ENCODE peak calls at places on chromosomes 6 and 20, in seven cellular contexts. J, Y, E, A, M, L and R are unnamed samples. For H3K9me3 and H3K27me3, the result is how much of the 10 kb centered on the place peaks cover.

GRCh38 chr6:148329568-148330299 is 12.9 kb upstream of the SASH1 start:
- DNase-seq in M (no peak), Y (no peak), E (no peak), L (peak), A (no peak), J (no peak), R (no peak)

GRCh38 chr6:11575408-11576033 is 38.0 kb downstream of the TMEM170B start:
- DNase-seq in A (peak), J (peak), Y (no peak), M (peak), L (peak), E (peak), R (no peak)

GRCh38 chr6:39327516-39327915 is 5.0 kb upstream of the KCNK16 start:
- DNase-seq in J (no peak), A (no peak), E (no peak), Y (no peak), M (no peak), L (no peak), R (no peak)

GRCh38 chr6:136103763-136104311 is 146.3 kb downstream of the MTFR2 start:
- DNase-seq in L (no peak), M (peak), A (no peak), J (peak), E (peak), Y (peak), R (no peak)

GRCh38 chr6:84763397-84764331 is 734 bp downstream of the TBX18 start:
- DNase-seq in J (no peak), L (peak), A (peak), E (peak), M (peak), Y (peak), R (no peak)

GRCh38 chr6:14472964-14473363 is 355.4 kb downstream of the CD83 start:
- DNase-seq in E (no peak), J (no peak), Y (no peak), L (peak), A (no peak), M (no peak), R (no peak)

GRCh38 chr6:158498362-158498761 is 61.5 kb upstream of the TMEM181 start:
- DNase-seq in E (no peak), A (no peak), M (no peak), Y (no peak), L (no peak), J (no peak), R (no peak)

GRCh38 chr6:8803181-8803760 is 367.9 kb upstream of the SLC35B3 start:
- DNase-seq in L (no peak), Y (no peak), E (no peak), M (no peak), J (no peak), A (no peak), R (no peak)

GRCh38 chr6:63724721-63725120 is 89.1 kb downstream of the PHF3 start:
- DNase-seq in L (no peak), J (no peak), Y (no peak), A (no peak), E (no peak), M (no peak), R (no peak)

GRCh38 chr20:19129976-19130612 is 82.3 kb upstream of the SLC24A3 start:
- DNase-seq in E (no peak), L (no peak), J (no peak), A (no peak), Y (no peak), M (no peak), R (no peak)

GRCh38 chr6:154805288-154805911 is 72.2 kb downstream of the SCAF8 start:
- DNase-seq in Y (no peak), M (peak), L (peak), J (no peak), E (no peak), A (no peak), R (no peak)

GRCh38 chr6:136792066-136792944 is at the start of gene MAP3K5:
- DNase-seq in Y (peak), M (peak), J (peak), E (peak), L (peak), A (peak), R (peak)

GRCh38 chr6:28794175-28795002 is 129.4 kb downstream of the TRIM27 start:
- DNase-seq in Y (no peak), A (no peak), L (peak), E (no peak), J (no peak), M (peak), R (no peak)

GRCh38 chr6:136846046-136846445 is 23.7 kb downstream of the PEX7 start:
- DNase-seq in A (peak), M (peak), L (peak), Y (no peak), E (peak), J (peak), R (no peak)

GRCh38 chr6:64254558-64254957 is 619.0 kb downstream of the PHF3 start:
- DNase-seq in M (no peak), J (no peak), L (no peak), E (no peak), A (no peak), Y (no peak), R (no peak)

GRCh38 chr6:111900731-111901130 is 27.5 kb upstream of the FYN start:
- DNase-seq in A (no peak), J (no peak), E (no peak), L (no peak), Y (no peak), M (no peak), R (no peak)

GRCh38 chr6:118669561-118669960 is 18.2 kb upstream of the CEP85L start:
- DNase-seq in E (no peak), A (no peak), L (no peak), J (no peak), M (no peak), Y (no peak), R (no peak)

GRCh38 chr6:90026216-90026615 is 131.9 kb downstream of the GJA10 start:
- DNase-seq in J (no peak), E (no peak), A (no peak), L (no peak), M (no peak), Y (no peak), R (no peak)

GRCh38 chr6:54194067-54194466 is 82.8 kb downstream of the MLIP start:
- DNase-seq in A (no peak), J (no peak), L (peak), E (no peak), M (no peak), Y (no peak), R (no peak)

GRCh38 chr6:48541669-48542068 is 430.7 kb upstream of the PTCHD4 start:
- DNase-seq in A (no peak), M (no peak), J (no peak), L (no peak), Y (no peak), E (no peak), R (no peak)

GRCh38 chr20:61185841-61186601 is 66.0 kb upstream of the CDH4 start:
- DNase-seq in M (no peak), E (no peak), Y (no peak), L (peak), A (no peak), J (no peak), R (no peak)

GRCh38 chr20:3744806-3745685 is 12.6 kb downstream of the HSPA12B start:
- DNase-seq in L (peak), Y (peak), J (peak), E (peak), M (peak), A (peak), R (peak)

GRCh38 chr6:142952614-142953013 is 7.6 kb upstream of the HIVEP2 start:
- DNase-seq in E (no peak), Y (no peak), J (no peak), L (no peak), M (no peak), A (no peak), R (peak)

GRCh38 chr6:169489642-169490408 is 212.0 kb downstream of the WDR27 start:
- DNase-seq in J (no peak), E (no peak), M (no peak), Y (no peak), L (no peak), A (no peak), R (no peak)

GRCh38 chr20:49785851-49786174 is 26.8 kb upstream of the SLC9A8 start:
- DNase-seq in M (no peak), Y (no peak), A (no peak), E (no peak), L (no peak), J (no peak), R (no peak)

GRCh38 chr6:3575166-3575565 is 118.3 kb upstream of the SLC22A23 start:
- DNase-seq in M (no peak), A (no peak), Y (no peak), E (no peak), L (no peak), J (no peak), R (no peak)

GRCh38 chr6:52063584-52064400 is 23.6 kb downstream of the PKHD1 start:
- DNase-seq in E (no peak), Y (no peak), M (peak), J (no peak), L (peak), A (peak), R (no peak)

GRCh38 chr20:54431545-54431944 is 43.8 kb upstream of the DOK5 start:
- DNase-seq in M (no peak), E (no peak), Y (no peak), A (no peak), L (peak), J (no peak), R (no peak)

GRCh38 chr6:125816828-125817280 is 26.1 kb downstream of the NCOA7 start:
- DNase-seq in L (no peak), Y (no peak), E (no peak), A (no peak), J (no peak), M (no peak), R (no peak)

GRCh38 chr6:106974337-106974998 is at the start of gene CD24:
- DNase-seq in L (peak), E (no peak), J (no peak), M (peak), A (peak), Y (no peak), R (peak)

GRCh38 chr6:8279094-8279805 is 156.1 kb downstream of the SLC35B3 start:
- DNase-seq in J (no peak), Y (no peak), L (no peak), A (no peak), E (no peak), M (no peak), R (no peak)

GRCh38 chr20:54133434-54134427 is 40.1 kb downstream of the CYP24A1 start:
- DNase-seq in Y (no peak), J (no peak), E (no peak), M (no peak), L (peak), A (no peak), R (no peak)

GRCh38 chr6:108078191-108078590 is 3.6 kb upstream of the OSTM1 start:
- DNase-seq in Y (no peak), L (no peak), A (no peak), J (no peak), E (no peak), M (no peak), R (no peak)

GRCh38 chr20:59678951-59679350 is 74.6 kb downstream of the PHACTR3 start:
- DNase-seq in E (no peak), J (no peak), M (no peak), Y (no peak), A (no peak), L (no peak), R (no peak)

GRCh38 chr6:89483111-89483720 is 50.3 kb downstream of the ANKRD6 start:
- DNase-seq in Y (peak), A (peak), E (peak), L (peak), M (peak), J (no peak), R (no peak)

GRCh38 chr6:9405825-9406224 is 970.5 kb upstream of the SLC35B3 start:
- DNase-seq in L (peak), A (no peak), Y (no peak), E (no peak), M (no peak), J (no peak), R (no peak)

GRCh38 chr6:106539931-106540330 is 89.4 kb downstream of the RTN4IP1 start:
- DNase-seq in M (no peak), E (peak), A (no peak), L (no peak), J (no peak), Y (no peak), R (no peak)

GRCh38 chr6:31581511-31582229 is 554 bp downstream of the LTB start:
- DNase-seq in J (no peak), L (no peak), A (peak), M (peak), Y (no peak), E (no peak), R (peak)

GRCh38 chr20:29744071-29744470 is 1513.4 kb upstream of the DEFB115 start:
- DNase-seq in L (no peak), A (no peak), J (no peak), M (no peak), E (no peak), Y (no peak), R (peak)

GRCh38 chr20:29741894-29742698 is 1515.4 kb upstream of the DEFB115 start:
- DNase-seq in Y (no peak), L (no peak), E (no peak), J (no peak), M (no peak), A (no peak), R (no peak)

GRCh38 chr20:29741594-29741893 is 1515.9 kb upstream of the DEFB115 start:
- DNase-seq in J (no peak), M (no peak), L (no peak), Y (no peak), A (no peak), E (no peak), R (no peak)

GRCh38 chr20:29743101-29743931 is 1514.1 kb upstream of the DEFB115 start:
- DNase-seq in J (no peak), A (no peak), M (no peak), E (no peak), Y (no peak), L (no peak), R (peak)

GRCh38 chr20:29742699-29743100 is 1514.8 kb upstream of the DEFB115 start:
- DNase-seq in E (no peak), Y (no peak), M (no peak), A (no peak), J (no peak), L (no peak), R (no peak)
- H3K9me3 ChIP-seq in E (under half), Y (under half), M (under half), A (under half), J (under half), L (under half), R (half or more)

GRCh38 chr20:32466739-32467505 is 108.8 kb downstream of the ASXL1 start:
- DNase-seq in A (no peak), M (no peak), J (no peak), L (no peak), E (no peak), Y (no peak), R (no peak)
- TF ChIP-seq CTCF in A (no peak), M (no peak), J (no peak), L (no peak), E (no peak), Y (no peak), R (no peak)

GRCh38 chr20:33279261-33279910 is 3.6 kb upstream of the BPIFB1 start:
- DNase-seq in L (no peak), A (no peak), E (no peak), J (no peak), M (no peak), Y (no peak), R (no peak)
- H3K27me3 ChIP-seq in L (under half), A (under half), E (half or more), J (under half), M (under half), Y (under half), R (under half)

GRCh38 chr20:56289652-56290051 is 41.1 kb downstream of the MC3R start:
- DNase-seq in E (no peak), Y (no peak), A (no peak), M (no peak), L (no peak), J (no peak), R (no peak)
- H3K9me3 ChIP-seq in E (under half), Y (under half), A (under half), M (under half), L (under half), J (under half), R (under half)